ENCODE peak calls at places on chromosome 20, in nine cellular contexts. N is Caco-2, J is heart right ventricle, K is transverse colon, S is esophagus squamous epithelium, M is pancreas, F is tibial nerve, L is lower lobe of right lung, R is cardiac muscle cell. C is an unnamed sample. For H3K36me3, the result is how much of the 10 kb centered on the place peaks cover.

GRCh38 chr20:8997720-8998119 is 71.2 kb upstream of the PLCB4 start:
- DNase-seq in N (no peak), S (no peak), M (no peak), L (no peak), F (no peak), K (no peak), J (no peak), R (no peak), C (no peak)

GRCh38 chr20:3802524-3803239 is 6.6 kb downstream of the CDC25B start:
- DNase-seq in N (no peak), K (no peak), M (no peak), F (no peak), J (no peak), L (peak), S (no peak), R (no peak), C (no peak)

GRCh38 chr20:13995841-13996240 is 525 bp downstream of the MACROD2 start:
- DNase-seq in R (peak), N (peak), L (peak), M (peak), J (peak), K (peak), F (no peak), S (no peak), C (peak)

GRCh38 chr20:63530788-63531160 is 6.4 kb downstream of the PTK6 start:
- DNase-seq in K (peak), J (no peak), M (peak), R (no peak), F (no peak), L (no peak), S (no peak), N (no peak), C (peak)

GRCh38 chr20:62725596-62726268 is 17.1 kb downstream of the NTSR1 start:
- DNase-seq in J (no peak), R (no peak), L (peak), M (peak), S (no peak), K (no peak), F (no peak), N (no peak), C (no peak)

GRCh38 chr20:62762376-62762775 is 33.9 kb upstream of the MRGBP start:
- DNase-seq in F (no peak), J (no peak), M (no peak), S (no peak), K (no peak), N (no peak), R (no peak), L (no peak), C (no peak)

GRCh38 chr20:20207291-20207690 is 155.0 kb downstream of the CFAP61 start:
- DNase-seq in N (no peak), K (no peak), S (no peak), J (no peak), R (peak), F (no peak), M (no peak), L (no peak), C (no peak)

GRCh38 chr20:63067266-63067635 is 60.5 kb upstream of the BHLHE23 start:
- DNase-seq in L (peak), N (no peak), J (peak), M (peak), S (no peak), K (no peak), R (no peak), F (no peak), C (no peak)

GRCh38 chr20:40897177-40897700 is 131.4 kb upstream of the TOP1 start:
- DNase-seq in S (no peak), N (no peak), L (no peak), M (no peak), J (no peak), R (no peak), F (no peak), K (no peak), C (no peak)

GRCh38 chr20:13995086-13995665 is at the start of gene MACROD2:
- DNase-seq in F (peak), S (peak), R (peak), J (peak), M (peak), K (peak), N (peak), L (peak), C (peak)

GRCh38 chr20:2911200-2911599 is 37.9 kb downstream of the PTPRA start:
- DNase-seq in R (no peak), M (no peak), J (no peak), N (no peak), F (no peak), K (no peak), L (no peak), S (no peak), C (no peak)

GRCh38 chr20:63767456-63767855 is 27.9 kb downstream of the SLC2A4RG start:
- DNase-seq in K (peak), J (no peak), S (no peak), L (no peak), F (no peak), M (peak), R (no peak), N (no peak), C (no peak)

GRCh38 chr20:41392871-41393704 is 26.5 kb upstream of the EMILIN3 start:
- DNase-seq in M (no peak), S (no peak), F (peak), K (no peak), J (peak), N (no peak), L (peak), R (no peak), C (no peak)

GRCh38 chr20:20192366-20192765 is 140.0 kb downstream of the CFAP61 start:
- DNase-seq in L (no peak), K (no peak), R (no peak), M (no peak), F (no peak), J (no peak), S (no peak), N (no peak), C (no peak)

GRCh38 chr20:20210327-20210726 is 157.6 kb upstream of the INSM1 start:
- DNase-seq in R (no peak), M (no peak), F (no peak), J (no peak), L (no peak), K (no peak), N (no peak), S (no peak), C (no peak)

GRCh38 chr20:41005361-41005729 is 23.3 kb upstream of the TOP1 start:
- DNase-seq in R (no peak), K (peak), S (peak), M (peak), J (peak), L (peak), F (peak), N (no peak), C (peak)

GRCh38 chr20:63513207-63513606 is 7.4 kb upstream of the PPDPF start:
- DNase-seq in J (no peak), M (no peak), R (no peak), K (no peak), S (no peak), F (no peak), N (no peak), L (no peak), C (no peak)

GRCh38 chr20:48986899-48987298 is 59.2 kb upstream of the CSE1L start:
- DNase-seq in M (no peak), L (no peak), F (no peak), R (no peak), J (no peak), K (no peak), S (no peak), N (peak), C (no peak)
- TF ChIP-seq CTCF in M (peak), L (no peak), F (no peak), R (peak), J (peak), K (no peak), S (no peak), N (peak), C (no peak)

DNA sequence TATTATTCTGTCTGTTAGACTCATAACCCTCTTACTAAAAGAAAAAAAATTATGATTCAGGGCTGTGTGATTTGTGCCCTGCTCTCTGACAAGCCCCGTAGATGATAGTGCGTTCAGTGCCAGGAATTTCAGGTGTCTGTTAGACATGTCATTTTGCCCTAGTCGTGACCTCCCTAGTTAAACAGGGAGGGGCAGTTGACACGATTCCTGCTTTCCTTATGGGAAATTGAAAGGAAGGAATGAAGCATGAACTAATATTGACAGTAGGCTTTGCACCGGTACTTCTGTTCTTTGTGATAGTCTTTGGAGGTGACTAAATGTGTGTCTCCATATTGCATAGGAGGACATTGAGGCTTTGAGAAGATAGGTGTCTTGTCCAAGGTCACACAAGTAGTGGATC is 26.3 kb downstream of the RPRD1B start:
- DNase-seq in K (peak), F (no peak), M (no peak), S (no peak), J (no peak), R (no peak), N (peak), L (no peak), C (peak)
- H3K36me3 ChIP-seq in K (under half), F (under half), M (under half), S (half or more), J (half or more), R (under half), N (under half), L (half or more), C (under half)

GRCh38 chr20:32544893-32545840 is 40.0 kb downstream of the NOL4L start:
- DNase-seq in N (no peak), R (no peak), K (no peak), J (no peak), F (no peak), L (no peak), M (peak), S (no peak), C (no peak)
- TF ChIP-seq CTCF in N (no peak), R (no peak), K (no peak), J (no peak), F (no peak), L (no peak), M (no peak), S (no peak), C (no peak)

GRCh38 chr20:35806075-35806474 is 34.3 kb downstream of the PHF20 start:
- DNase-seq in L (no peak), N (no peak), F (no peak), S (no peak), M (no peak), R (no peak), J (no peak), K (no peak), C (no peak)
- H3K36me3 ChIP-seq in L (half or more), N (under half), F (under half), S (half or more), M (under half), R (under half), J (half or more), K (under half), C (under half)

DNA sequence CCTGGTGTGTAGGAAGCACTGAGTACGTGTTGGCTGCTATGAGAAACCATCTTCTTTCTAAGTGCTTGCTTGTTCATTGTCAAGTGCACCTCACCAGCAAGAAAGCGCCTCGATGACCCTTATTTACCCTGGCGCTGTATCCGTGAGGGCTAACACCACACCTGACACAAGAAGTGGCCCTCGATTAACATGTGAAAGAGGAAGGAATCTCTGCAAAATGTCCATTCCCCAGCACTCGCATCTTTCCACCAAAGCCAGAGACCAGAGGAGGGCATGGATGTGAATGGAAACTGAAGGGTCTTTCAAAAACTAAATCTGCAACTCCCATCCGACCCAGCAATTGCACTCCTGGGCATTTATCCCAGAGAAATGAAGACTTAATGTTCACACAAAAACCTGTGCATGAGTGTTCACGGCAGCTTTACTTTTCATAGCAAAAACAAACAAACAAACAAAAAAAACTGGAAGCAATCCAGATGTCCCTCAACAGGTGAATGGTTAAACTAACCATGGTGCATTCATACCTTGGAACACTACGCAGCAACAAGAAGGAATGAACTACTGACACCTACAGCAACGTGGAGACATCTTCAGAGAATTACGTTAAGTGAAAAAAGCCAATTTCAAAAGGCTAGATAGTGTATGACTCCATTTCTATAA is 32.4 kb downstream of the PMEPA1 start:
- DNase-seq in S (no peak), F (no peak), J (no peak), L (no peak), M (no peak), R (no peak), K (no peak), N (no peak), C (no peak)
- TF ChIP-seq CTCF in S (no peak), F (no peak), J (no peak), L (no peak), M (no peak), R (no peak), K (no peak), N (no peak), C (no peak)

GRCh38 chr20:47304287-47304686 is 52.2 kb downstream of the ZMYND8 start:
- DNase-seq in L (no peak), S (no peak), K (peak), N (peak), R (no peak), M (no peak), J (no peak), F (no peak), C (peak)

GRCh38 chr20:47303736-47304135 is 52.8 kb downstream of the ZMYND8 start:
- DNase-seq in L (no peak), F (no peak), R (no peak), N (no peak), M (no peak), S (no peak), J (no peak), K (no peak), C (no peak)

GRCh38 chr20:47305667-47306066 is 50.8 kb downstream of the ZMYND8 start:
- DNase-seq in J (no peak), S (no peak), N (no peak), F (no peak), L (no peak), K (no peak), R (no peak), M (no peak), C (no peak)

GRCh38 chr20:47306755-47307370 is 49.6 kb downstream of the ZMYND8 start:
- DNase-seq in F (no peak), R (no peak), M (no peak), J (no peak), L (no peak), N (no peak), S (no peak), K (no peak), C (no peak)

DNA sequence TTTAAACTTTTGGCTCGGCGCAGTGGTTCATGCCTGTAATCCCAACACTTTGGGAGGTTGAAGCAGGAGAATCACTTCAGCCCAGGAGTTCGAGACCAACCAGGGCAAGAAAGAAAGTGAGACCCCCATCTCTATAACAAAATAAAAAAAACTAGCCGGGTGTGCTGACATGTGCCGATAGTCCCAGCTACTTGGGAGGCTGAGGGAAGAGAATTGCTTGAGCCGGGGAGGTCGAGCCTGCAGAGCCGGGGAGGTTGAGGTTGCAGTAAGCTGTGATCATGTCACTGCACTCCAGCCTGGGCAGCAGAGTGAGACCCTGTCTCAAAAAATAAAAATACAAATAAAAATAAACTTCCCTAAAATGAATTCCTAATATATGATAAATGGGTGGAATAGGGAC is 50.4 kb downstream of the ZMYND8 start:
- DNase-seq in F (no peak), J (no peak), K (no peak), L (no peak), N (no peak), R (no peak), M (no peak), S (no peak), C (no peak)
- H3K36me3 ChIP-seq in F (under half), J (half or more), K (under half), L (half or more), N (under half), R (under half), M (under half), S (half or more), C (under half)

C was measured in colonic mucosa.